ENCODE peak calls at places on chromosomes 1 and 21, in five cellular contexts. One of them, this sample, is unnamed.
A peak's percentile ranks its signal among the peaks of the same experiment; 100 is the strongest.

GRCh38 chr1:178048426-178048825 is 45.5 kb upstream of the RASAL2 start:
- DNase-seq in PC-3: no peak
- DNase-seq in transverse colon: no peak
- DNase-seq in astrocyte: no peak
- DNase-seq in fibroblast of lung: no peak
- DNase-seq in this sample: no peak

GRCh38 chr1:53557830-53558784 is 98.9 kb downstream of the DMRTB1 start:
- DNase-seq in PC-3: no peak
- DNase-seq in fibroblast of lung: no peak
- DNase-seq in astrocyte: no peak
- DNase-seq in transverse colon: peak; percentile 2
- DNase-seq in this sample: no peak

GRCh38 chr1:43878440-43878839 is 55.2 kb upstream of the ARTN start:
- DNase-seq in astrocyte: no peak
- DNase-seq in transverse colon: no peak
- DNase-seq in fibroblast of lung: no peak
- DNase-seq in PC-3: no peak
- DNase-seq in this sample: no peak

GRCh38 chr1:109213824-109214693 is at the start of gene SARS1:
- DNase-seq in transverse colon: peak; percentile 92
- DNase-seq in astrocyte: peak; percentile 76
- DNase-seq in PC-3: peak; percentile 86
- DNase-seq in fibroblast of lung: peak; percentile 82
- DNase-seq in this sample: peak; percentile 81

GRCh38 chr1:230910755-230911117 is 42.4 kb upstream of the C1orf198 start:
- DNase-seq in transverse colon: no peak
- DNase-seq in PC-3: no peak
- DNase-seq in astrocyte: peak; percentile 36
- DNase-seq in fibroblast of lung: no peak
- DNase-seq in this sample: no peak

GRCh38 chr1:92486251-92487077 is at the start of gene GFI1:
- DNase-seq in fibroblast of lung: peak; percentile 15
- DNase-seq in astrocyte: no peak
- DNase-seq in PC-3: no peak
- DNase-seq in transverse colon: peak; percentile 76
- DNase-seq in this sample: no peak

GRCh38 chr1:54984126-54984842 is 3.9 kb downstream of the TMEM61 start:
- DNase-seq in PC-3: no peak
- DNase-seq in transverse colon: no peak
- DNase-seq in astrocyte: no peak
- DNase-seq in fibroblast of lung: no peak
- DNase-seq in this sample: no peak

GRCh38 chr1:215744419-215744818 is 177.3 kb downstream of the KCTD3 start:
- DNase-seq in fibroblast of lung: no peak
- DNase-seq in PC-3: no peak
- DNase-seq in transverse colon: no peak
- DNase-seq in astrocyte: peak; percentile 40
- DNase-seq in this sample: no peak

GRCh38 chr1:27568247-27569087 is 35.5 kb downstream of the AHDC1 start:
- DNase-seq in fibroblast of lung: peak; percentile 87
- DNase-seq in astrocyte: peak; percentile 78
- DNase-seq in PC-3: peak; percentile 97
- DNase-seq in transverse colon: peak; percentile 98
- DNase-seq in this sample: no peak

GRCh38 chr1:7232441-7232840 is 447.2 kb downstream of the CAMTA1 start:
- DNase-seq in transverse colon: no peak
- DNase-seq in fibroblast of lung: no peak
- DNase-seq in PC-3: no peak
- DNase-seq in astrocyte: no peak
- DNase-seq in this sample: no peak

GRCh38 chr1:183365676-183366075 is 52.5 kb downstream of the NMNAT2 start:
- DNase-seq in astrocyte: no peak
- DNase-seq in PC-3: peak; percentile 12
- DNase-seq in fibroblast of lung: no peak
- DNase-seq in transverse colon: no peak
- DNase-seq in this sample: no peak

GRCh38 chr1:44048816-44049215 is 17.6 kb upstream of the SLC6A9 start:
- DNase-seq in PC-3: peak; percentile 91
- DNase-seq in transverse colon: no peak
- DNase-seq in astrocyte: peak; percentile 72
- DNase-seq in fibroblast of lung: peak; percentile 64
- DNase-seq in this sample: no peak

GRCh38 chr1:18396247-18396646 is 84.5 kb upstream of the KLHDC7A start:
- DNase-seq in transverse colon: no peak
- DNase-seq in PC-3: peak; percentile 51
- DNase-seq in fibroblast of lung: no peak
- DNase-seq in astrocyte: peak; percentile 1
- DNase-seq in this sample: no peak

GRCh38 chr1:61254629-61255323 is 172.4 kb downstream of the NFIA start:
- DNase-seq in transverse colon: no peak
- DNase-seq in fibroblast of lung: peak; percentile 79
- DNase-seq in astrocyte: no peak
- DNase-seq in PC-3: peak; percentile 44
- DNase-seq in this sample: no peak

GRCh38 chr21:46250146-46250725 is 21.7 kb upstream of the LSS start:
- DNase-seq in transverse colon: no peak
- DNase-seq in PC-3: no peak
- DNase-seq in astrocyte: no peak
- DNase-seq in fibroblast of lung: peak; percentile 38
- DNase-seq in this sample: no peak

DNA sequence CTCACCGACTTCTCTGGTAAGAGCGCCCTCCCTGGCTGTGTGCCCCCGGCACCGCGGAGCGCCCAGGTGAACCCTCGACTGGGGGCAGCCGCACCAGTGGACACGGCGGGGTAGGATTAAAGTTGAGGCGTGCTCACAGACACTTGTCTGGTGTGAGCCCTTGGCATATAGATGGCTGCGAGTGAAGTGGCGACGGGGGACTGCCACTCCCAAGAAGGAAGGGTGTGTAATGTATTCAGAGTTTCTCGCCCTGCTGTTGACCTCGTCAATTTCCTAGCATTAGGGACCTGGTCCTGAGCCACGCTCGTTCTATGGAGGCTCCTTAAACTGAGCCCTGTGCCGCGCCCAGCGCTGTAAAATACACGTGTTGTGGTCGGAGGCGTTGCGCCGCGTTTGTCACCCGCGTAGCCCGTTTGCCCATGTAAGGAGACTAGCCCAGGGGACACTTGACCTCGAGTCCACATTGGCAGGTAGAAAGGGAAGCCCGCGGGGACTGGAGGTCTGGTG is 545 bp downstream of the EVA1C start:
- DNase-seq in transverse colon: peak; percentile 86
- DNase-seq in astrocyte: no peak
- DNase-seq in fibroblast of lung: peak; percentile 33
- DNase-seq in PC-3: peak; percentile 65
- DNase-seq in this sample: no peak
- H3K27ac ChIP-seq in transverse colon: peak overlapping the region; percentile 97
- H3K27ac ChIP-seq in astrocyte: peak overlapping the region; percentile 30
- H3K27ac ChIP-seq in fibroblast of lung: peak overlapping the region; percentile 87
- H3K27ac ChIP-seq in PC-3: peak overlapping the region; percentile 65
- H3K27ac ChIP-seq in this sample: peak overlapping the region; percentile 99

GRCh38 chr1:154407866-154408777 is 3.0 kb downstream of the IL6R start:
- DNase-seq in fibroblast of lung: peak; percentile 42
- DNase-seq in PC-3: no peak
- DNase-seq in transverse colon: no peak
- DNase-seq in astrocyte: no peak
- DNase-seq in this sample: no peak
- H3K27ac ChIP-seq in fibroblast of lung: no peak overlapping the region
- H3K27ac ChIP-seq in PC-3: no peak overlapping the region
- H3K27ac ChIP-seq in transverse colon: peak overlapping the region; percentile 99
- H3K27ac ChIP-seq in astrocyte: no peak overlapping the region
- H3K27ac ChIP-seq in this sample: peak overlapping the region; percentile 63

DNA sequence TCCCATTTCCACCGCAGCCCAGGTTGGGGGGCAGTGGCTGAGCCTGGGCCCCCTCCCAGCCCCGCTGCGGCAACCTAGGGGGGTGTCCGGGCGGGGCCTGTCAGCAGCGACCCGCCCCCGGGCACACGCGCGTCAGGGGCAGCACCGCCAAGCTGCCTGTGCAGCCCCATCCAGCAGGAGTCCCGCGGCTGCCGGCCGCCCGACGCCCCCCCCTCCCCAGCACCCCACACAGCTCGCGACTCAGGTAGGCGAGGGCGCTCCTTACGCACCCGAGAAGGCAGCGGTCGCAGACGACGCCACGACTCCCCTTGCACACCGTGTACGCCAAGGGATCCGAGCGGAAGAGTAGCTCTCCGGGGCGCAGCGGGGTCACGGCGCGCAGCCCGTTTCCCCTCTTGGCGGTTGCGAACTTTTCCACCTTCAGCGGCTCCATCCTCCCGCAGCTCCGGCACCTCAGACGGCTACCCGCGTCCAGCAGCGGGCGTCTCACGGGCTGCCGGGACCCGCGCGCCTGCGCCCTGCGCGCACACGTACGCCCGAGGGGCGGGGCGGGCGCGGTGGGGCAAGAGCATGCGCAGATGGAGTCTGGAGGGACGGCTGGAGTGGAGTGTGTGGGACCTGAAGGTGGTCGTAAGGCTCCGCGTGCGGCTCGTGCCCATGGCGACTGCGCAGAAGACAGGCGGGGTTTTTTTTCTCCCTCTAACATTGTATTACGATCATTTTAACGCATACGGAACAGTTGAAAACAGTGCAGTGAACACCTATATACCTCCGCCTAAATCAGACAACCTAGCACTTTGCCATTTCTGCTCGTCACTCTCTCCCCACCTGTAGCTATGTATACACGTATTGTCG is at the start of gene SMYD3:
- DNase-seq in astrocyte: peak; percentile 47
- DNase-seq in transverse colon: peak; percentile 78
- DNase-seq in PC-3: peak; percentile 88
- DNase-seq in fibroblast of lung: peak; percentile 70
- DNase-seq in this sample: peak; percentile 57
- H3K27ac ChIP-seq in astrocyte: peak within 1 kb of the TSS; percentile 46
- H3K27ac ChIP-seq in transverse colon: peak within 1 kb of the TSS; percentile 68
- H3K27ac ChIP-seq in PC-3: no peak within 1 kb of the TSS
- H3K27ac ChIP-seq in fibroblast of lung: peak within 1 kb of the TSS; percentile 51
- H3K27ac ChIP-seq in this sample: peak within 1 kb of the TSS; percentile 45

GRCh38 chr1:160628799-160629263 is 18.0 kb downstream of the SLAMF1 start:
- DNase-seq in transverse colon: no peak
- DNase-seq in astrocyte: no peak
- DNase-seq in fibroblast of lung: no peak
- DNase-seq in PC-3: no peak
- DNase-seq in this sample: no peak
- H3K27ac ChIP-seq in transverse colon: no peak overlapping the region
- H3K27ac ChIP-seq in astrocyte: no peak overlapping the region
- H3K27ac ChIP-seq in fibroblast of lung: no peak overlapping the region
- H3K27ac ChIP-seq in PC-3: no peak overlapping the region
- H3K27ac ChIP-seq in this sample: no peak overlapping the region

DNA sequence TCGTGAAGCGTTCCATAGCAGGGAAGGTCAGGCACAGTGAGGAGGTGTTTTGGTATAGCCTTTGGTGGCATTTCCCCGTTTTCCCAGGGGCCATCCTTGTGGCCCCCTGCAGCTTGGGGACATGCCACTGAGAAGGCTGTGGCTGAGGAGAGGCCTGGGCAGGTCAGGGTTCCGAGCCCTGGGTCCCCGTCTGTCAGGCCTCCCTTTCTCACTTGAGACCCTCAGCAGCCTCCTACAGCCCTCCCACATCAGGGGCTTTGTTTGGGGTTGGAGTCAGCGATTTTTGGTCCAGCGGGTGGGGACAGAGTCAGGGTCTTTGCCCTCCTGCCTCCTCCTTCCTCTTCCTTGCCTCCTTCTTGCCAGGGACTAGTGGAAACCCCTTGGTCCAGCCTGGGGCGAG is 22.2 kb downstream of the LDLRAP1 start:
- DNase-seq in astrocyte: no peak
- DNase-seq in PC-3: no peak
- DNase-seq in transverse colon: no peak
- DNase-seq in fibroblast of lung: no peak
- DNase-seq in this sample: no peak
- H3K27ac ChIP-seq in astrocyte: no peak overlapping the region
- H3K27ac ChIP-seq in PC-3: no peak overlapping the region
- H3K27ac ChIP-seq in transverse colon: no peak overlapping the region
- H3K27ac ChIP-seq in fibroblast of lung: no peak overlapping the region
- H3K27ac ChIP-seq in this sample: peak overlapping the region; percentile 98

GRCh38 chr1:223834660-223835263 is 11.0 kb downstream of the TP53BP2 start:
- DNase-seq in fibroblast of lung: peak; percentile 79
- DNase-seq in transverse colon: no peak
- DNase-seq in astrocyte: peak; percentile 61
- DNase-seq in PC-3: peak; percentile 63
- DNase-seq in this sample: no peak

GRCh38 chr1:223837206-223837605 is 8.5 kb downstream of the TP53BP2 start:
- DNase-seq in transverse colon: no peak
- DNase-seq in PC-3: no peak
- DNase-seq in fibroblast of lung: peak; percentile 61
- DNase-seq in astrocyte: no peak
- DNase-seq in this sample: no peak

GRCh38 chr1:223836586-223836985 is 9.2 kb downstream of the TP53BP2 start:
- DNase-seq in transverse colon: no peak
- DNase-seq in astrocyte: no peak
- DNase-seq in fibroblast of lung: no peak
- DNase-seq in PC-3: peak; percentile 51
- DNase-seq in this sample: no peak

GRCh38 chr1:223833948-223834347 is 11.8 kb downstream of the TP53BP2 start:
- DNase-seq in fibroblast of lung: no peak
- DNase-seq in astrocyte: no peak
- DNase-seq in PC-3: no peak
- DNase-seq in transverse colon: no peak
- DNase-seq in this sample: no peak

GRCh38 chr1:223835754-223836153 is 10.0 kb downstream of the TP53BP2 start:
- DNase-seq in astrocyte: no peak
- DNase-seq in transverse colon: no peak
- DNase-seq in PC-3: no peak
- DNase-seq in fibroblast of lung: no peak
- DNase-seq in this sample: no peak
- H3K27ac ChIP-seq in astrocyte: no peak overlapping the region
- H3K27ac ChIP-seq in transverse colon: no peak overlapping the region
- H3K27ac ChIP-seq in PC-3: no peak overlapping the region
- H3K27ac ChIP-seq in fibroblast of lung: peak overlapping the region; percentile 75
- H3K27ac ChIP-seq in this sample: no peak overlapping the region

GRCh38 chr1:232845521-232845920 is 40.3 kb downstream of the MAP10 start:
- DNase-seq in transverse colon: no peak
- DNase-seq in PC-3: no peak
- DNase-seq in astrocyte: no peak
- DNase-seq in fibroblast of lung: no peak
- DNase-seq in this sample: no peak
- H3K27ac ChIP-seq in transverse colon: no peak overlapping the region
- H3K27ac ChIP-seq in PC-3: no peak overlapping the region
- H3K27ac ChIP-seq in astrocyte: peak overlapping the region; percentile 34
- H3K27ac ChIP-seq in fibroblast of lung: no peak overlapping the region
- H3K27ac ChIP-seq in this sample: no peak overlapping the region

DNA sequence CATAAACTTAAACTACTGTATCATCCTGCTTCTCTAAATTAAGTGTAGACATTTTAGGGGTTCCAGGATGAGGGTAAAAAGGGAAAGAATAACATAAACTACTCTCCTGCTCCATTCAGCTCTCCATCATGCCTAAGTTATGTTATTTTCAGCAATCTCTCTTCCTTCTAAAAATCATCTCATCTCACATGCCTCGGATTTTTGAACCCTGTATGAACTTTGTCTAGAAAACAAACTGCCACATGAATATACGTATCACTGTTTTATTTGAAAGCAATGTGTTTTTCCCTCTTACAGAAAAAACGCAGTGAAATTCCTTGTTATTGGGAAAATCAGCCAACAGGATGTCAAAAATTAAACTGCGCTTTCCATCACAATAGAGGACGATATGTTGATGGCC is 32.6 kb downstream of the ZBED6 start:
- DNase-seq in PC-3: no peak
- DNase-seq in fibroblast of lung: no peak
- DNase-seq in astrocyte: no peak
- DNase-seq in transverse colon: no peak
- DNase-seq in this sample: no peak
- H3K27ac ChIP-seq in PC-3: no peak overlapping the region
- H3K27ac ChIP-seq in fibroblast of lung: no peak overlapping the region
- H3K27ac ChIP-seq in astrocyte: no peak overlapping the region
- H3K27ac ChIP-seq in transverse colon: no peak overlapping the region
- H3K27ac ChIP-seq in this sample: no peak overlapping the region

GRCh38 chr1:168320805-168321577 is 40.3 kb downstream of the TBX19 start:
- DNase-seq in astrocyte: peak; percentile 85
- DNase-seq in transverse colon: no peak
- DNase-seq in PC-3: peak; percentile 92
- DNase-seq in fibroblast of lung: peak; percentile 91
- DNase-seq in this sample: no peak
- H3K27ac ChIP-seq in astrocyte: no peak overlapping the region
- H3K27ac ChIP-seq in transverse colon: no peak overlapping the region
- H3K27ac ChIP-seq in PC-3: peak overlapping the region; percentile 26
- H3K27ac ChIP-seq in fibroblast of lung: no peak overlapping the region
- H3K27ac ChIP-seq in this sample: no peak overlapping the region